ENCODE peak calls at places on chromosome 2, in five cellular contexts. One of them, this sample, is unnamed.

GRCh38 chr2:202118168-202118567 is 45.1 kb downstream of the KIAA2012 start:
- DNase-seq in PC-9: no peak
- DNase-seq in H7: no peak
- DNase-seq in endothelial cell of umbilical vein: peak; percentile 17
- DNase-seq in mesenchymal stem cell: no peak
- DNase-seq in this sample: no peak

GRCh38 chr2:115491394-115491793 is 1049.0 kb downstream of the DPP10 start:
- DNase-seq in PC-9: no peak
- DNase-seq in H7: no peak
- DNase-seq in endothelial cell of umbilical vein: no peak
- DNase-seq in mesenchymal stem cell: no peak
- DNase-seq in this sample: no peak

GRCh38 chr2:230849633-230850357 is 14.9 kb upstream of the ITM2C start:
- DNase-seq in PC-9: no peak
- DNase-seq in H7: peak; percentile 96
- DNase-seq in endothelial cell of umbilical vein: peak; percentile 26
- DNase-seq in mesenchymal stem cell: no peak
- DNase-seq in this sample: no peak

GRCh38 chr2:27191107-27191829 is 20.6 kb upstream of the ATRAID start:
- DNase-seq in PC-9: peak; percentile 60
- DNase-seq in H7: peak; percentile 80
- DNase-seq in endothelial cell of umbilical vein: peak; percentile 73
- DNase-seq in mesenchymal stem cell: peak; percentile 75
- DNase-seq in this sample: peak; percentile 38

GRCh38 chr2:216109962-216110614 is 940 bp downstream of the XRCC5 start:
- DNase-seq in PC-9: peak; percentile 48
- DNase-seq in H7: no peak
- DNase-seq in endothelial cell of umbilical vein: peak; percentile 72
- DNase-seq in mesenchymal stem cell: peak; percentile 78
- DNase-seq in this sample: peak; percentile 29

GRCh38 chr2:226154610-226155009 is 645.0 kb downstream of the IRS1 start:
- DNase-seq in PC-9: no peak
- DNase-seq in H7: no peak
- DNase-seq in endothelial cell of umbilical vein: no peak
- DNase-seq in mesenchymal stem cell: peak; percentile 12
- DNase-seq in this sample: no peak

GRCh38 chr2:12303181-12304030 is 413.3 kb upstream of the TRIB2 start:
- DNase-seq in PC-9: peak; percentile 94
- DNase-seq in H7: no peak
- DNase-seq in endothelial cell of umbilical vein: no peak
- DNase-seq in mesenchymal stem cell: peak; percentile 98
- DNase-seq in this sample: no peak

GRCh38 chr2:224405412-224405811 is 3.5 kb upstream of the FAM124B start:
- DNase-seq in PC-9: no peak
- DNase-seq in H7: no peak
- DNase-seq in endothelial cell of umbilical vein: no peak
- DNase-seq in mesenchymal stem cell: no peak
- DNase-seq in this sample: no peak

GRCh38 chr2:55163258-55163657 is 68.8 kb downstream of the CLHC1 start:
- DNase-seq in PC-9: no peak
- DNase-seq in H7: no peak
- DNase-seq in endothelial cell of umbilical vein: peak; percentile 52
- DNase-seq in mesenchymal stem cell: peak; percentile 32
- DNase-seq in this sample: no peak

GRCh38 chr2:65320042-65320711 is 92.5 kb downstream of the ACTR2 start:
- DNase-seq in PC-9: peak; percentile 96
- DNase-seq in H7: peak; percentile 51
- DNase-seq in endothelial cell of umbilical vein: peak; percentile 17
- DNase-seq in mesenchymal stem cell: peak; percentile 96
- DNase-seq in this sample: peak; percentile 94
- H3K36me3 ChIP-seq in PC-9: peaks cover 8% of the 10 kb centered on the region
- H3K36me3 ChIP-seq in H7: peaks cover 4% of the 10 kb centered on the region
- H3K36me3 ChIP-seq in endothelial cell of umbilical vein: no peaks in the 10 kb centered on the region
- H3K36me3 ChIP-seq in mesenchymal stem cell: peaks cover 28% of the 10 kb centered on the region
- H3K36me3 ChIP-seq in this sample: peaks cover 3% of the 10 kb centered on the region

GRCh38 chr2:233273120-233273519 is 21.6 kb downstream of the ATG16L1 start:
- DNase-seq in PC-9: no peak
- DNase-seq in H7: no peak
- DNase-seq in endothelial cell of umbilical vein: no peak
- DNase-seq in mesenchymal stem cell: no peak
- DNase-seq in this sample: no peak
- H3K36me3 ChIP-seq in PC-9: peaks cover 86% of the 10 kb centered on the region
- H3K36me3 ChIP-seq in H7: peaks cover 37% of the 10 kb centered on the region
- H3K36me3 ChIP-seq in endothelial cell of umbilical vein: peaks cover 37% of the 10 kb centered on the region
- H3K36me3 ChIP-seq in mesenchymal stem cell: peaks cover 98% of the 10 kb centered on the region
- H3K36me3 ChIP-seq in this sample: peaks cover 34% of the 10 kb centered on the region

GRCh38 chr2:169265581-169265980 is 96.8 kb downstream of the LRP2 start:
- DNase-seq in PC-9: no peak
- DNase-seq in H7: no peak
- DNase-seq in endothelial cell of umbilical vein: no peak
- DNase-seq in mesenchymal stem cell: no peak
- DNase-seq in this sample: no peak
- H3K36me3 ChIP-seq in PC-9: no peaks in the 10 kb centered on the region
- H3K36me3 ChIP-seq in H7: no peaks in the 10 kb centered on the region
- H3K36me3 ChIP-seq in endothelial cell of umbilical vein: no peaks in the 10 kb centered on the region
- H3K36me3 ChIP-seq in mesenchymal stem cell: no peaks in the 10 kb centered on the region
- H3K36me3 ChIP-seq in this sample: no peaks in the 10 kb centered on the region

GRCh38 chr2:218694405-218695145 is 16.1 kb upstream of the TTLL4 start:
- DNase-seq in PC-9: no peak
- DNase-seq in H7: no peak
- DNase-seq in endothelial cell of umbilical vein: no peak
- DNase-seq in mesenchymal stem cell: peak; percentile 15
- DNase-seq in this sample: no peak
- H3K36me3 ChIP-seq in PC-9: no peaks in the 10 kb centered on the region
- H3K36me3 ChIP-seq in H7: peaks cover 22% of the 10 kb centered on the region
- H3K36me3 ChIP-seq in endothelial cell of umbilical vein: peaks cover 16% of the 10 kb centered on the region
- H3K36me3 ChIP-seq in mesenchymal stem cell: peaks cover 82% of the 10 kb centered on the region
- H3K36me3 ChIP-seq in this sample: peaks cover 5% of the 10 kb centered on the region

DNA sequence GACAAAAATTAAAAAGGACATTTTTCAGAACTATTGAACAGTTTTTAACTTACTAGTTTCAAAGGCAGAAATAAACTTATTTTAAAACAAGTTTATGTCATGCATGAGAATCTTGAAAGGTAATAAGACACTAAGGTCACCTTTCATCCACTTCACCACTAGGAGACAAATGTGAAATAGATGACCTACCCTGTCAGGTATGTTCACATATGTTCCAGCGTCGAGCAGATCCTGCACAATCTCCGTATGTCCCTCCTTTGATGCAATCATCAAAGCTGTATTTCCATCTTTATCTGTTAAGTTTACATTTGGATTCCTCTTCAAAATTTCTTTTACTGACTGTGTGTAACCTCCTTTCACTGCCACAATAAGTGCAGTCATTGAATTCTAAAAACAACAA is 34.7 kb downstream of the KIDINS220 start:
- DNase-seq in PC-9: no peak
- DNase-seq in H7: no peak
- DNase-seq in endothelial cell of umbilical vein: no peak
- DNase-seq in mesenchymal stem cell: no peak
- DNase-seq in this sample: no peak
- H3K36me3 ChIP-seq in PC-9: peaks cover 6% of the 10 kb centered on the region
- H3K36me3 ChIP-seq in H7: no peaks in the 10 kb centered on the region
- H3K36me3 ChIP-seq in endothelial cell of umbilical vein: peaks cover 12% of the 10 kb centered on the region
- H3K36me3 ChIP-seq in mesenchymal stem cell: peaks cover 90% of the 10 kb centered on the region
- H3K36me3 ChIP-seq in this sample: peaks cover 11% of the 10 kb centered on the region

DNA sequence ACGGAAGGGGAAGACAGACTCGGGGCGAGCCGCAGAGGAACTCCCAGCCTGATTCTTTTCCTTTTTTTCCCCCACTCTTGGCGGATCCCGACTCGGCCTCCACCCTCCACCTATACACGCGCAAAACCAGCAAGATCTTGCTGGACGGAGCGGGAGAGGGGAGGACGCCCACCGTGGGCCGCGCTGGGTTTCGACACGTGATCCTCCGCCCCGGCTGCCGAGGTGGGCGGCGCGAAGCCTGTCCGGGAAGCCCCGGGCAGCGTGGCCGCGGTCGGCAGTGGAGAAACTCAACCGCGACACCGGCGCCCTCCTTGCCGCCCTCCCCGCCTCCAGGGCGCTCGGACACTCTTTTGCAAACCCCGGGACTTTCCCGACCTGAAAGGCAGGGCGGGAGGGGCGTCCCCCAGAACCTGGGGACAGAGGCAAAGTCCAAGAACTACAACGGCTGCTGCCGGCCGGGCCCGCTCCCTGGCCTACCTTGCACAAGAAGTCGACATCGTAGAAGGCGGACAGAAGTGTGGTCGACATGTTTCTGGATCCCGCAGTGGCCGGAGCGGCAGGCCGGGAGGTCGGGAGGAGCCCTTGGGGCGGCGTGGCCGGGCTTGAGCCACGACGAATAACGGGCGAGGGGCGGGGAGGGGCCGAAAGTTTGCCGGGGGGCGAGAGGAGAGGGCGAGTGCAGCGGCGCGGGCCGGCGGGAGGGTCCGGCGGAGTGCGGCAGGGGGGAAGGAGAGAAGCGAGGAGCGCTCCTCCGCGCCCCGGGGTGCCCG is 433 bp downstream of the ZFP36L2 start:
- DNase-seq in PC-9: peak; percentile 71
- DNase-seq in H7: no peak
- DNase-seq in endothelial cell of umbilical vein: peak; percentile 69
- DNase-seq in mesenchymal stem cell: peak; percentile 85
- DNase-seq in this sample: peak; percentile 76
- H3K36me3 ChIP-seq in PC-9: peaks cover 19% of the 10 kb centered on the region
- H3K36me3 ChIP-seq in H7: peaks cover 6% of the 10 kb centered on the region
- H3K36me3 ChIP-seq in endothelial cell of umbilical vein: peaks cover 6% of the 10 kb centered on the region
- H3K36me3 ChIP-seq in mesenchymal stem cell: peaks cover 34% of the 10 kb centered on the region
- H3K36me3 ChIP-seq in this sample: peaks cover 11% of the 10 kb centered on the region

GRCh38 chr2:237757616-237758015 is 41.0 kb upstream of the RBM44 start:
- DNase-seq in PC-9: no peak
- DNase-seq in H7: no peak
- DNase-seq in endothelial cell of umbilical vein: no peak
- DNase-seq in mesenchymal stem cell: no peak
- DNase-seq in this sample: no peak
- H3K36me3 ChIP-seq in PC-9: peaks cover 63% of the 10 kb centered on the region
- H3K36me3 ChIP-seq in H7: peaks cover 25% of the 10 kb centered on the region
- H3K36me3 ChIP-seq in endothelial cell of umbilical vein: peaks cover 45% of the 10 kb centered on the region
- H3K36me3 ChIP-seq in mesenchymal stem cell: peaks cover 98% of the 10 kb centered on the region
- H3K36me3 ChIP-seq in this sample: peaks cover 45% of the 10 kb centered on the region

DNA sequence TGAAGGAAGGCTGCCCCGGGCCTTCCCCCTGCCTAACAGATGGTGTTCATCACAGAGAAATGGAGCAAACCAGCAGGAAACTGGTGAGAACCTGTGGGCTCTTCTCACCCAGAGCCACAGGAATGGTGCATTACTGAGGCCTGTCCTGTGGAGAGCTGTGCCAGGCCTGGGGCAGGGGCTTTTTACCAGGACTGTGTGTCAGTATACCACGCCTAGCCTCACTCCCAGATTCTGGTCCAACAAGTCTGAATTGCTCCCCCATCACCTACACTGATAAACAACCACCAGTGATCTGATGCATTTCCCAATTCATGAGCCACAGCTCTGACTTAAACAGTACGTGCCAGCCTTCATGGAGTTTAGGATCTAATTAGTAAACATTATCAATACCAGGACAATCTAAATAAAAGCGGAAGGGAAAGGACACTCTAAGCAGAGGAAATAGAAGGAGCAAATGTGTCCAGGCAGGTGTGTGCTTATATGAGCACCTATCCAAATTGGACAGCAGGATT is 8.9 kb upstream of the DGUOK start:
- DNase-seq in PC-9: no peak
- DNase-seq in H7: no peak
- DNase-seq in endothelial cell of umbilical vein: no peak
- DNase-seq in mesenchymal stem cell: no peak
- DNase-seq in this sample: no peak
- H3K36me3 ChIP-seq in PC-9: no peaks in the 10 kb centered on the region
- H3K36me3 ChIP-seq in H7: no peaks in the 10 kb centered on the region
- H3K36me3 ChIP-seq in endothelial cell of umbilical vein: no peaks in the 10 kb centered on the region
- H3K36me3 ChIP-seq in mesenchymal stem cell: no peaks in the 10 kb centered on the region
- H3K36me3 ChIP-seq in this sample: no peaks in the 10 kb centered on the region